ENCODE peak calls at places on chromosomes 3 and 15, in ten cellular contexts. I is H1, R is transverse colon, X is stomach, P is GM12891, A is GM23338, G is GM12892, Z is endothelial cell of umbilical vein, M is prostate gland, F is breast epithelium. H is an unnamed sample.

GRCh38 chr15:65796610-65797012 is 4.5 kb upstream of the DENND4A start:
- DNase-seq in I (no peak), R (no peak), X (no peak), P (no peak), A (no peak), G (no peak), Z (peak; percentile 92), M (peak; percentile 21), F (no peak), H (no peak)

GRCh38 chr3:18425641-18426403 is 683 bp upstream of the SATB1 start:
- DNase-seq in I (peak; percentile 78), R (peak; percentile 67), X (peak; percentile 52), P (peak; percentile 3), A (peak; percentile 57), G (no peak), Z (peak; percentile 6), M (peak; percentile 64), F (no peak), H (no peak)

GRCh38 chr15:40150163-40150925 is 10.5 kb upstream of the BUB1B start:
- DNase-seq in I (no peak), R (peak; percentile 15), X (peak; percentile 51), P (no peak), A (no peak), G (no peak), Z (peak; percentile 40), M (no peak), F (peak; percentile 35), H (no peak)

GRCh38 chr3:43338295-43338694 is 52.0 kb downstream of the SNRK start:
- DNase-seq in I (no peak), R (no peak), X (no peak), P (no peak), A (no peak), G (no peak), Z (no peak), M (no peak), F (no peak), H (no peak)

GRCh38 chr3:129560269-129560787 is 17.4 kb downstream of the H1-8 start:
- DNase-seq in I (no peak), R (no peak), X (no peak), P (no peak), A (no peak), G (no peak), Z (no peak), M (no peak), F (no peak), H (peak; percentile 20)

GRCh38 chr15:100438570-100438969 is 90.2 kb downstream of the CERS3 start:
- DNase-seq in I (no peak), R (peak; percentile 41), X (peak; percentile 46), P (no peak), A (no peak), G (no peak), Z (no peak), M (peak; percentile 56), F (no peak), H (peak; percentile 48)

GRCh38 chr15:51736646-51737537 is 563 bp downstream of the LYSMD2 start:
- DNase-seq in I (peak; percentile 68), R (peak; percentile 67), X (peak; percentile 53), P (peak; percentile 39), A (peak; percentile 70), G (peak; percentile 43), Z (peak; percentile 23), M (peak; percentile 32), F (no peak), H (no peak)

GRCh38 chr3:65548848-65549625 is 489.7 kb downstream of the MAGI1 start:
- DNase-seq in I (peak; percentile 74), R (peak; percentile 23), X (no peak), P (no peak), A (peak; percentile 79), G (no peak), Z (no peak), M (peak; percentile 9), F (no peak), H (no peak)

GRCh38 chr3:106628407-106628806 is 748.8 kb upstream of the CCDC54 start:
- DNase-seq in I (no peak), R (no peak), X (no peak), P (no peak), A (no peak), G (no peak), Z (peak; percentile 82), M (no peak), F (no peak), H (no peak)

GRCh38 chr3:9820944-9821343 is 10.9 kb downstream of the TTLL3 start:
- DNase-seq in I (no peak), R (no peak), X (no peak), P (no peak), A (peak; percentile 88), G (no peak), Z (peak; percentile 18), M (no peak), F (no peak), H (no peak)

GRCh38 chr3:194198938-194199337 is 63.0 kb downstream of the HES1 start:
- DNase-seq in I (no peak), R (no peak), X (no peak), P (no peak), A (no peak), G (no peak), Z (no peak), M (no peak), F (no peak), H (no peak)

GRCh38 chr3:120641696-120642246 is 40.3 kb downstream of the HGD start:
- DNase-seq in I (no peak), R (no peak), X (no peak), P (no peak), A (no peak), G (no peak), Z (no peak), M (no peak), F (no peak), H (no peak)

GRCh38 chr3:126480864-126481263 is 5.2 kb upstream of the ZXDC start:
- DNase-seq in I (no peak), R (no peak), X (no peak), P (no peak), A (no peak), G (no peak), Z (no peak), M (no peak), F (no peak), H (no peak)

GRCh38 chr15:91224750-91225380 is 124.8 kb downstream of the SV2B start:
- DNase-seq in I (peak; percentile 61), R (no peak), X (no peak), P (peak; percentile 26), A (peak; percentile 83), G (peak; percentile 17), Z (peak; percentile 54), M (peak; percentile 29), F (no peak), H (peak; percentile 24)

GRCh38 chr3:99128740-99129505 is 227.4 kb upstream of the DCBLD2 start:
- DNase-seq in I (no peak), R (no peak), X (no peak), P (no peak), A (no peak), G (no peak), Z (peak; percentile 91), M (no peak), F (no peak), H (no peak)

GRCh38 chr15:39413558-39413957 is 167.3 kb upstream of the THBS1 start:
- DNase-seq in I (no peak), R (no peak), X (no peak), P (no peak), A (no peak), G (no peak), Z (no peak), M (no peak), F (no peak), H (no peak)

DNA sequence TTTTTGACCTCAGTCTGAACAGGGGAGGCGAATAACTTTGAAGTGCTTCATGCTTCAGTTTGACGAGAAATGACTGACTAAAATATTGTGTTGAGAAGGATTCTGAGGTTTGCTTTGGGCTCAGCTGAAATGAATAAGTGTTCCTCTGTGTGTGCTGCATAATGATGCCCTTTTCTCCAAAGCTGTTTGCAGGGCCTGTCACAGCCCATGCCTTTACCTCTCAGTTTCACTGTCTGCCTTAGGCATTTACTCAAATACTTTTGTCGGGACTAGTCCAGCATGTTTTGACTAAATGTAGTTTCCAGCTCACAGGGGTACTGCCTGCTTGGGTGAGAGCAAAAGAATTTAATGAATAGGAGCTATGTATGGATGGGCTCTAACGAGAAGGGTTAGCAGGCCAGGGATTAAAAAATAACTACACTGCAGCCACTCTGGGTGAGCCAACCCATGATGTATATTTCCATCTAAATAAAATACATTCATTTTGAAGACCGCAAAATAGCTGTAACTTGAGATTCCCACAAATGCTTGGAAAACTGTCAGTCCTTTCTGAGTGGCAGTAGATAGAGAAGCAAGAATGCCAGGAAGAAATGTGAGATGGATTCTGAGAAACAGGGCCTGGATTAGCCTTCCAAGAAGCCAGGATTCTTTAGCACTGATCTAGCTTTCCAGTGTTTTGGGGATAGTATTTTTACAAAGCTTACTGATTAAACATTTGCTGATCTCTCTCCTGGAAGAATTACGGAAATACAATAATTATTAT is 549.2 kb upstream of the TBL1XR1 start:
- DNase-seq in I (no peak), R (no peak), X (no peak), P (no peak), A (no peak), G (no peak), Z (no peak), M (no peak), F (no peak), H (no peak)
- TF ChIP-seq POLR2AphosphoS5 in I (no peak), R (no peak), X (no peak), P (no peak), A (no peak), G (no peak), Z (no peak), M (no peak), F (no peak), H (no peak)

GRCh38 chr15:78907577-78907976 is 34.9 kb downstream of the MORF4L1 start:
- DNase-seq in I (peak; percentile 54), R (no peak), X (no peak), P (no peak), A (peak; percentile 90), G (no peak), Z (no peak), M (no peak), F (no peak), H (no peak)
- TF ChIP-seq POLR2AphosphoS5 in I (peak; percentile 23), R (no peak), X (no peak), P (no peak), A (peak; percentile 15), G (no peak), Z (no peak), M (no peak), F (no peak), H (no peak)

GRCh38 chr3:196098365-196098764 is 16.5 kb upstream of the TFRC start:
- DNase-seq in I (no peak), R (no peak), X (no peak), P (no peak), A (no peak), G (no peak), Z (no peak), M (no peak), F (no peak), H (no peak)
- TF ChIP-seq POLR2AphosphoS5 in I (no peak), R (no peak), X (no peak), P (no peak), A (no peak), G (no peak), Z (no peak), M (no peak), F (no peak), H (no peak)

DNA sequence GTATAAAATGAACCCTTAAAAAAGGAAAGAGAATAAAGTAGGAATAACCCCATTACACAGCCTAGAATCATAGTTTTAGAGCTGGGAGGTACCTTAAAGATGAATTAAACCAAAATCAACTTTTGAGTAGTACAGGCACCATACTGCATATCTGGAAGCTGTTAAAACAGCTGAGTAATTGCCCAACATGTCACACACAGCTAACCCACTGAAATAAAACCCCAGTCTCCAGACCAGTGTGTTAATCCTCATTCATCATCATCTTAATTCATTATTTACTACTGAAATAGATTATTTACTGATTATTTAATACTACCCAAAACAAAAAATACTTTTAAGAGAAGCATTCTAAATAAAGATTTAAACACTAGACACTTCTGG is 52.8 kb downstream of the GPR160 start:
- DNase-seq in I (no peak), R (no peak), X (no peak), P (no peak), A (no peak), G (no peak), Z (no peak), M (no peak), F (no peak), H (no peak)
- TF ChIP-seq POLR2AphosphoS5 in I (no peak), R (no peak), X (no peak), P (no peak), A (no peak), G (no peak), Z (no peak), M (no peak), F (no peak), H (no peak)

H was measured in SK-N-MC.